ENCODE peak calls at places on chromosome 21, in nine cellular contexts. K is osteocyte, T is adrenal gland, L is HFFc6, X is AG09319, J is GM10248, P is lung, M is upper lobe of right lung, O is AG10803. V is an unnamed sample.

GRCh38 chr21:46183910-46184624 is at the start of gene SPATC1L:
- DNase-seq in K (peak; percentile 88), T (peak; percentile 65), L (peak; percentile 51), X (no peak), J (peak; percentile 78), P (peak; percentile 76), M (peak; percentile 84), O (peak; percentile 66), V (peak; percentile 83)

GRCh38 chr21:31914472-31914871 is 41.7 kb downstream of the HUNK start:
- DNase-seq in K (no peak), T (no peak), L (no peak), X (no peak), J (no peak), P (no peak), M (no peak), O (peak; percentile 36), V (no peak)

GRCh38 chr21:37916795-37917142 is 512 bp upstream of the KCNJ6 start:
- DNase-seq in K (no peak), T (no peak), L (no peak), X (no peak), J (no peak), P (no peak), M (no peak), O (no peak), V (peak; percentile 3)

GRCh38 chr21:15408089-15408488 is 321.7 kb upstream of the USP25 start:
- DNase-seq in K (no peak), T (no peak), L (no peak), X (no peak), J (peak; percentile 26), P (no peak), M (no peak), O (no peak), V (no peak)

GRCh38 chr21:46084709-46085108 is 13.2 kb upstream of the COL6A2 start:
- DNase-seq in K (peak; percentile 80), T (no peak), L (no peak), X (no peak), J (no peak), P (peak; percentile 27), M (no peak), O (no peak), V (no peak)

GRCh38 chr21:17673261-17674020 is 60.7 kb upstream of the BTG3 start:
- DNase-seq in K (no peak), T (no peak), L (peak; percentile 44), X (no peak), J (no peak), P (no peak), M (no peak), O (peak; percentile 52), V (peak; percentile 6)

GRCh38 chr21:45894107-45894810 is 87.3 kb upstream of the COL6A1 start:
- DNase-seq in K (no peak), T (peak; percentile 37), L (peak; percentile 51), X (no peak), J (no peak), P (no peak), M (no peak), O (peak; percentile 69), V (peak; percentile 71)

GRCh38 chr21:40797881-40798280 is 49.1 kb downstream of the DSCAM start:
- DNase-seq in K (no peak), T (no peak), L (peak; percentile 58), X (no peak), J (no peak), P (no peak), M (no peak), O (peak; percentile 4), V (no peak)

GRCh38 chr21:46110499-46111192 is 12.7 kb downstream of the COL6A2 start:
- DNase-seq in K (peak; percentile 75), T (no peak), L (no peak), X (no peak), J (no peak), P (peak; percentile 28), M (peak; percentile 79), O (no peak), V (no peak)

GRCh38 chr21:15849161-15849560 is 119.4 kb downstream of the USP25 start:
- DNase-seq in K (no peak), T (no peak), L (no peak), X (no peak), J (no peak), P (no peak), M (no peak), O (no peak), V (no peak)

DNA sequence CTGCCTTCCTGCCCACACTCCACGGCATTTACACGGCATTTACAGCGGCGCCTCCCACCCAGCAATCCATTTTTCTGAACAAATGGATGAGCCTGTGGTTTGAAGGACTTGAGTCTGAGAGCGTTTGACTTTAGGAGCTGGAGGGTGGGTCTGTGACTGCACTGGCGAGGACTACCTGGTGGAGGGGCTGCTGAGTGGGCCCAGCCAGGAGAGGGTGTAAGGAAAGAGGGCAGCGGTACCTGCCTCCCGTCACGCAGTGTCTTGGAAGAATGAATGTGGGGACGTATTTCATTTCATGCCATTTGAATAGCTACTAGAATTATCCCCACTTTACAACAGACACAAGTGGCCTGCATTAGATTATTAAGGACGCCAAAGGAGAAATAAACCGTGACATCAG is 62.9 kb downstream of the B3GALT5 start:
- DNase-seq in K (peak; percentile 49), T (no peak), L (no peak), X (no peak), J (no peak), P (no peak), M (no peak), O (no peak), V (no peak)
- TF ChIP-seq CTCF in K (no peak), T (no peak), L (no peak), X (no peak), J (no peak), P (no peak), M (no peak), O (no peak), V (no peak)

DNA sequence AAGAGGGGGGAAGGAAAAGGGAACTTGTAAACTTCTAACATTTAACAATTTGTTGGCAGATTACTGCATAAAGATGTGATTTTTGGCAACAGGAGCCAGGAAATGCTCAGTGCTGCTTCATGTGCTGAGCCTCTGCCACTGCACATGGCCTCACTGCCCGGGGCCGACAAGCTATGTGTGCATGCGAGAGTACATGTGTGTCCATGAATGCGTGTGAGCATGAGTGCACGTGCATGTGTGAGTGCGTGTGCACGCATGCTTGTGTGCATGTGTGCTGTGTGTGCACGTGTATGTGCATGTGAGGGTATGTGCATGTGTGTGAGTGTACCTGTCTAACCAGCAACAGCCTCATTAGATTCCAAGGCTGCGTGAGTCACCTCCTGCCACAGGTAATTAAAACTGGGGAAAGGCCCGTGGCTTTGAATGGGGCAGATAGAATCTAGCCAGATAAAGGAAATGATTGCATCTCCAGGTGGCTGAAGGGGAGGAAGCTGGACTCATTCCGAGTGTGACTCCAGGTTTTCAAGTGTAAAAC is 41.4 kb upstream of the TSPEAR start:
- DNase-seq in K (no peak), T (no peak), L (peak; percentile 23), X (no peak), J (no peak), P (no peak), M (no peak), O (no peak), V (no peak)
- TF ChIP-seq CTCF in K (no peak), T (no peak), L (peak; percentile 34), X (no peak), J (no peak), P (no peak), M (no peak), O (peak; percentile 1), V (no peak)

DNA sequence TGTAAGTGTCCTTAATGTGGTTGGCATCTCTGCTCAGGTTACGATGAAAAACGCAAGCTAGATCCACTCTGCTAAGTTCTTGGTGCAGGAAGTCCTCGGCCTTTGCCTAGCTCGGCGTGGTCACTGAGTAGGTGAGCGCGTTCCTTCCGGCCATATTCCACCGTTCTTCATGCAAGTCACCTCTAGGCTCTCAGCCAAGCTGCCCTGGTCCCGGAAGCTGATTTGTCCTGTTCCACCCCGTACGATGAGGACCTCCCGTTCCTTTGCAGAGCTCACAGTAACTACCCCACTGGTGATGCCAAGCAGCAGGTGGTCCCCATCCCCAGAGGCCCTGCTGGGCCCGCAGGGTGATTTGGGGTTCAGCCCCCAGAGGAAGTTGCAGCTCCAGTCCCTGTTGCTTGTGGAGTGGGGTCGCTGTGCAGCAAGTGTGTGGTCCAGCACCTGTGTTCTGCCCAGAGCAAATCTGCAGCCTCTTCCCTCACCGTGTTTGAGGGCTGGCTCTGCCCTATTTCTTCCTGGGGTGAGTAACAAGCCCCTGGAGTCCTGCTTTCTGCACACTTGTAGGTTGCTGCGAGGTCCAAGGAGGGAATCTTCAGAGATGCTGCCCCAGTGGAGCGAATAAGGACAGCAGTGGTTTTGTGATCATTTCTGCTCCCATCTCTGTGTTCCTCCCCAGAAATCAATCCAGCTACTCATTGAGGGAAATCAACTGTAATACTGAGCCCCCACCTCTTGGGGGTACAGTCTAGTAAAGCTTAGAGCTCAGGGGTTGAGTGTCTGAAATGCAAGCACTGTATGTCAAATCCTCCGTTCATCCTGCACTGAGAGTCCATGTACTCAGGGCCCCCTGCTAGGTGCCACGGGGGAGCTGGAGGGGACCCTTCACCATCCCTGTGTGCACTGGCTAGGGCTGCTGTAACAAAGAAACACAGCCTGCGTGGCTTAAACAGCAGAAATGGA is 2.3 kb downstream of the UMODL1 start:
- DNase-seq in K (no peak), T (no peak), L (no peak), X (no peak), J (no peak), P (no peak), M (peak; percentile 58), O (no peak), V (no peak)
- TF ChIP-seq CTCF in K (no peak), T (no peak), L (peak; percentile 21), X (no peak), J (no peak), P (no peak), M (no peak), O (no peak), V (no peak)

DNA sequence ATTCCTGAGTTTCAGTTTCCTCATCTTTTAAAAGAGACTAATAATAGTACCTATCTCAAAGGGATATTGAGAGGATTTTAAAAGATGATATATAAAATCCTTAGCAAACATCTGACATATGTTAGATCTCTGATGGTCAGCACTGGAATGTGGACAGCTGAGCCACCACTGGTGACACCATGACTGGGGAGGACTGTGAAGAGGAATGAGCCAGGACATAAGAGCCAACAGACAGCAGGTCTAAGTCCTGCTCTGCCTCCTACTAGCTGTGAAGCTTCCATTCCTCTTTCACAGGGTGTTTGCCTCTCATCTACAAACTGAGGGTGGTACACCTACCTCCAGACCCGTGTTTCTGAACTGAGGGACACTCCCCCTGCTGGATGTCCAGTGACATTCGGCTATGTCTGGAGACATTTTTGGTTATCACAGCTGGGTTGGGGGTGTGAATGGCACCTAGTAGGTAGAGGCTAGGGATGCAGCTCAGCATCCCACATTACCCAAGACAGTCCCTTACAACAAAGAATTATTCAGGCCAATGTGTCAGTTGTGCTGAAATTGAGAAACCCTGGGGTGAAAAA is 109.1 kb upstream of the OLIG2 start:
- DNase-seq in K (no peak), T (no peak), L (no peak), X (no peak), J (no peak), P (no peak), M (no peak), O (no peak), V (no peak)
- TF ChIP-seq CTCF in K (no peak), T (no peak), L (peak; percentile 59), X (peak; percentile 6), J (no peak), P (no peak), M (no peak), O (peak; percentile 10), V (peak; percentile 35)

GRCh38 chr21:29164330-29164942 is 34.0 kb downstream of the MAP3K7CL start:
- DNase-seq in K (no peak), T (peak; percentile 24), L (peak; percentile 76), X (peak; percentile 64), J (peak; percentile 30), P (no peak), M (no peak), O (peak; percentile 81), V (peak; percentile 91)
- TF ChIP-seq CTCF in K (peak; percentile 88), T (peak; percentile 78), L (peak; percentile 85), X (peak; percentile 84), J (peak; percentile 27), P (peak; percentile 33), M (peak; percentile 72), O (peak; percentile 98), V (peak; percentile 90)